ENCODE peak calls at places on chromosomes 11 and 22, in five cellular contexts. E is HCT116, T is PC-9, N is K562, X is endothelial cell of umbilical vein. S is an unnamed sample. For H3K4me1, the result is how much of the 10 kb centered on the place peaks cover.

GRCh38 chr11:61007383-61007970 is 36.0 kb downstream of the CD6 start:
- DNase-seq in X (no peak), E (no peak), N (no peak), T (peak), S (no peak)

GRCh38 chr11:69682681-69683326 is 7.7 kb upstream of the LTO1 start:
- DNase-seq in E (no peak), X (no peak), N (no peak), T (no peak), S (no peak)

GRCh38 chr22:37843746-37844089 is 416 bp downstream of the ANKRD54 start:
- DNase-seq in X (no peak), E (no peak), T (no peak), N (peak), S (no peak)

GRCh38 chr22:29044657-29045176 is 16.9 kb downstream of the C22orf31 start:
- DNase-seq in T (no peak), E (no peak), X (peak), N (no peak), S (no peak)

GRCh38 chr11:2892215-2893020 is 6.8 kb upstream of the CDKN1C start:
- DNase-seq in E (no peak), T (peak), X (peak), N (peak), S (peak)

GRCh38 chr11:109304159-109304558 is 117.8 kb upstream of the C11orf87 start:
- DNase-seq in T (no peak), N (no peak), X (no peak), E (no peak), S (no peak)

GRCh38 chr11:16815047-16815767 is 76.8 kb downstream of the C11orf58 start:
- DNase-seq in X (no peak), E (no peak), T (no peak), N (peak), S (peak)

GRCh38 chr11:18330921-18331320 is 8.6 kb downstream of the GTF2H1 start:
- DNase-seq in X (no peak), N (no peak), E (no peak), T (no peak), S (no peak)

GRCh38 chr11:118912742-118913410 is 12.8 kb downstream of the BCL9L start:
- DNase-seq in E (no peak), N (peak), X (peak), T (no peak), S (no peak)

GRCh38 chr11:130464289-130464812 is 15.9 kb downstream of the ADAMTS15 start:
- DNase-seq in X (no peak), T (no peak), N (no peak), E (no peak), S (no peak)

GRCh38 chr22:24772493-24773220 is 1.9 kb downstream of the PIWIL3 start:
- DNase-seq in E (peak), N (peak), X (peak), T (no peak), S (peak)

GRCh38 chr22:48574776-48575566 is 1252.7 kb downstream of the BRD1 start:
- DNase-seq in E (no peak), T (no peak), N (no peak), X (no peak), S (peak)

GRCh38 chr11:12269104-12269441 is 108.3 kb upstream of the PARVA start:
- DNase-seq in X (peak), N (no peak), T (no peak), E (no peak), S (no peak)

GRCh38 chr11:20372081-20372480 is 8.6 kb downstream of the HTATIP2 start:
- DNase-seq in E (no peak), X (no peak), T (no peak), N (no peak), S (no peak)

GRCh38 chr11:131667566-131667965 is 297.2 kb downstream of the NTM start:
- DNase-seq in T (no peak), E (no peak), N (no peak), X (no peak), S (no peak)

GRCh38 chr11:77198440-77198849 is 70.4 kb downstream of the MYO7A start:
- DNase-seq in E (peak), T (no peak), X (peak), N (peak), S (peak)

GRCh38 chr11:34358666-34359547 is 1.1 kb upstream of the ABTB2 start:
- DNase-seq in N (peak), X (peak), T (peak), E (peak), S (peak)

GRCh38 chr22:41382610-41383009 is 868 bp downstream of the TEF start:
- DNase-seq in E (no peak), N (no peak), T (no peak), X (no peak), S (no peak)

GRCh38 chr22:47595122-47595521 is 832.7 kb downstream of the TBC1D22A start:
- DNase-seq in N (no peak), X (no peak), T (no peak), E (no peak), S (no peak)

GRCh38 chr22:28710889-28711285 is 30.7 kb downstream of the CHEK2 start:
- DNase-seq in X (peak), N (no peak), T (no peak), E (no peak), S (peak)

GRCh38 chr22:25961699-25962098 is 207.6 kb upstream of the SEZ6L start:
- DNase-seq in X (no peak), E (no peak), T (no peak), N (no peak), S (no peak)

GRCh38 chr11:114173836-114174235 is 114.3 kb downstream of the ZBTB16 start:
- DNase-seq in X (no peak), T (no peak), E (no peak), N (no peak), S (no peak)

GRCh38 chr11:114172871-114173444 is 113.4 kb downstream of the ZBTB16 start:
- DNase-seq in T (no peak), E (no peak), X (no peak), N (no peak), S (peak)

GRCh38 chr11:114176321-114176720 is 116.8 kb downstream of the ZBTB16 start:
- DNase-seq in X (no peak), T (no peak), E (no peak), N (no peak), S (no peak)

GRCh38 chr11:114175706-114176105 is 116.2 kb downstream of the ZBTB16 start:
- DNase-seq in E (no peak), N (no peak), X (no peak), T (no peak), S (no peak)

GRCh38 chr11:114174712-114175495 is 115.4 kb downstream of the ZBTB16 start:
- DNase-seq in N (no peak), X (no peak), T (no peak), E (no peak), S (no peak)
- H3K4me1 ChIP-seq in N (under half), X (under half), T (under half), E (under half), S (half or more)

GRCh38 chr11:124920870-124921609 is 2.0 kb downstream of the HEPN1 start:
- DNase-seq in T (no peak), X (peak), N (no peak), E (no peak), S (peak)
- TF ChIP-seq EZH2 in T (no peak), X (no peak), N (no peak), E (no peak), S (no peak)

DNA sequence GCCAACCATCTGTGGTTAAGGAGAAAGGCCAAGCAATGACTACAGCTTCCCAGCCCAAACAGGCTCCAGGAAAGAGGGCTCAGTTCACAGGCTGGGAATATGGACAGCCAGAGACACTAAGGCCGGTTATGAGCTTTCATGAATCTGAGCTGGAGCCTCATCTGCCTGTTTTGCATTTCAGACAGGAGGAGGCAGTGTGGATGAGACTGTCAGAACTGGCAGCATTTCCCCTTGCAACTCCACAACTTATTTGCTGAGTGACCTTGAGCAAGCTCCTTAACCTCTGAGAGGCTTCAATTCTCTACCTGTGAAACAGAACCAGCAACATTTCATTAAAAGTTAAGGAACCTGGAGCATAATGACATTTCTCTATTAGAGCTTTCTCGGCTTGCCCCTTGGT is 264.0 kb downstream of the ETS1 start:
- DNase-seq in T (no peak), E (no peak), N (no peak), X (peak), S (no peak)
- TF ChIP-seq CTCF in T (no peak), E (peak), N (no peak), X (no peak), S (peak)

DNA sequence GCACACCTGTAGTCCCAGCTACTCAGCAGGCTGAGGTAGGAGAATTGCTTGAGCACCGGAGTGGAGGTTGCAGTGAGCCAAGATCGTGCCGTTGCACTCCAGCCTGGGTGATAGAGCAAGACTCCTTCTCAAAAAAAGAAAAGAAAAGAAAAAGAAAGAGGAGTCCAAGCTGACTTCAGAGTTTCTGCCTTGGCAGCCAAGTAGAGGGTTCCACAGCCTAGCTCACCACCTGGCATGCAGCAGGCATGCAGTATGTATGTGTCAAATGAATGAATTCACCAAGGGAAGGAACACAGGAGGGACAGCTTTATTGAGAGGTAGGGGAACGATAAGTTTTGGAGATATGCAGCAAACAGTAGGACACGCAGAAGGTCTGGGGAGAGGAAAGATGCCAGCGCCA is 230.4 kb downstream of the BUD13 start:
- DNase-seq in X (no peak), T (no peak), E (no peak), N (no peak), S (no peak)
- H3K4me1 ChIP-seq in X (under half), T (under half), E (under half), N (under half), S (under half)

GRCh38 chr11:64687641-64688533 is 35.1 kb downstream of the NRXN2 start:
- DNase-seq in E (no peak), T (no peak), N (no peak), X (no peak), S (no peak)
- TF ChIP-seq EZH2 in E (no peak), T (no peak), N (no peak), X (no peak), S (no peak)

DNA sequence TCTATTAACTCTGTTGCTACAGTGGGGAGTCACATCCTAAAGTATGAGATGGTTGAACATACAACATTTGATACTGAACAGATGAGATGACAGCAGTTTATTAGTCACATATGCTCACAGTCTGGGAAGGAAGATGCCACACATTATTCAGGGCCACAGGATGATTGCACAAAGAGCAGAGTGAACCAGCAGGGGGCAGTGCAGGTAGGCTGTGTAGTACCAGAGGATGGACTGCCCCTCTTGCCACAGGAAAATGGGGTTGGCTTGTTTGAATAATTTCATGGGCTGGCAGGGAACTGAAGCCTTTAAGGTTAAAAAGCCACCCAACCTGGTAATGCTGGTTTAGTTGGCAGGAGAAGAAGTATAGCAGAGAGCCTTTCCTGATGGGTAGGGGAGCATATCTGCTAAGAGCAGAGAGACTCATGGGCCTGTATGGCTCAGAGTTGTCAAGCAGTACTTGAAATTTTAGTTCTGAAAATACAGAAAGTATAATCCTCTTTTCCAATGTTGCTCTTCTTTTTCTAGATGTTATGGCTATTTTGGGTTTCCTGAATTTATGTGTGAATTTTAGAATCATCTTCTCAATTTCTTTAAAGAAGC is 180.4 kb upstream of the B3GAT1 start:
- DNase-seq in N (peak), T (no peak), X (peak), E (peak), S (peak)
- TF ChIP-seq CTCF in N (peak), T (peak), X (peak), E (peak), S (peak)

GRCh38 chr22:46288846-46289243 is 7.8 kb upstream of the GTSE1 start:
- DNase-seq in T (no peak), E (no peak), X (no peak), N (no peak), S (no peak)

GRCh38 chr22:46287873-46288751 is 8.6 kb upstream of the GTSE1 start:
- DNase-seq in E (no peak), T (no peak), N (no peak), X (peak), S (no peak)

GRCh38 chr22:46290121-46290842 is 6.4 kb upstream of the GTSE1 start:
- DNase-seq in N (no peak), X (no peak), E (no peak), T (no peak), S (no peak)

GRCh38 chr22:46290843-46291785 is 5.6 kb upstream of the GTSE1 start:
- DNase-seq in T (no peak), X (no peak), E (no peak), N (no peak), S (no peak)

GRCh38 chr22:46289244-46289891 is 7.3 kb upstream of the GTSE1 start:
- DNase-seq in T (no peak), N (no peak), E (no peak), X (no peak), S (no peak)
- H3K4me1 ChIP-seq in T (under half), N (under half), E (under half), X (under half), S (under half)

GRCh38 chr22:22352376-22352999 is 107.9 kb downstream of the VPREB1 start:
- DNase-seq in T (no peak), E (no peak), X (no peak), N (no peak), S (no peak)

GRCh38 chr22:22349455-22349836 is 104.9 kb downstream of the VPREB1 start:
- DNase-seq in T (no peak), N (no peak), X (no peak), E (no peak), S (no peak)

GRCh38 chr22:22348815-22349454 is 104.3 kb downstream of the VPREB1 start:
- DNase-seq in N (no peak), T (no peak), E (no peak), X (no peak), S (no peak)

GRCh38 chr22:22348127-22348814 is 103.7 kb downstream of the VPREB1 start:
- DNase-seq in X (no peak), E (peak), N (peak), T (no peak), S (peak)

DNA sequence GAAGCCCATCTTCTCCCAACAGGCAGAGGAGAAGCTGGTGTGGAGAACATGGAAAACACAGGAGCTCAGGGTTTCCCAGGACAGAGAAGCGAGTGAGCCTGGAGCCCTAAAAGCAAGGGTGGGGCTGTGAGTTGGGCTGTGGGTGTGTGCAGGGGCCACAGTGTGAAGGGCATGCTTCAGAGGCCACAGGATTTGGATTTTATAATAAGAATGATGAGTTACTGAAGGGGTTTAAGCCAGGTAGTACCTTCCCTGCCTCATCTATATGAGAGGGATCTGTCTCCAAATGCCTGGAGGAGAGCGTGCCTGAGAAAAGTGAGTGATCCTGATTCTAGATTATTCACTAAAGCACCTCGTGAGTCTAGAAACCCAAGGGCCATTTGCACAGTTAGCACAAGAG is 106.8 kb downstream of the VPREB1 start:
- DNase-seq in T (no peak), N (no peak), E (no peak), X (no peak), S (no peak)
- TF ChIP-seq EZH2 in T (no peak), N (no peak), E (no peak), X (no peak), S (no peak)